ENCODE peak calls at places on chromosomes 3 and 15, in four cellular contexts. Z is H9, R is H1, M is IMR-90. X is an unnamed sample.

GRCh38 chr3:65497846-65498245 is 540.9 kb downstream of the MAGI1 start:
- DNase-seq in Z (no peak), M (no peak), R (no peak), X (peak; percentile 38)

GRCh38 chr3:159821737-159822136 is 166.9 kb upstream of the IL12A start:
- DNase-seq in M (no peak), R (no peak), Z (no peak), X (no peak)

GRCh38 chr3:138877246-138877645 is 42.5 kb upstream of the PIK3CB start:
- DNase-seq in M (no peak), Z (no peak), R (no peak), X (no peak)

GRCh38 chr15:40918146-40918798 is 10.9 kb upstream of the DLL4 start:
- DNase-seq in M (no peak), Z (no peak), R (no peak), X (no peak)

GRCh38 chr3:182784542-182784941 is 8.8 kb upstream of the ATP11B start:
- DNase-seq in Z (no peak), M (no peak), R (no peak), X (no peak)

GRCh38 chr3:12663311-12663935 is 494 bp downstream of the RAF1 start:
- DNase-seq in Z (no peak), R (no peak), M (no peak), X (no peak)

GRCh38 chr3:48514431-48515227 is 10.7 kb upstream of the SHISA5 start:
- DNase-seq in M (no peak), Z (no peak), R (no peak), X (no peak)

GRCh38 chr3:52313774-52314188 is 2.3 kb upstream of the DNAH1 start:
- DNase-seq in Z (no peak), M (peak; percentile 47), R (no peak), X (no peak)

GRCh38 chr3:23804441-23805227 is 1.1 kb upstream of the UBE2E1 start:
- DNase-seq in R (no peak), M (no peak), Z (no peak), X (no peak)

GRCh38 chr3:10471337-10471721 is 34.1 kb downstream of the ATP2B2 start:
- DNase-seq in R (no peak), M (peak; percentile 12), Z (no peak), X (peak; percentile 54)

GRCh38 chr3:123750209-123750608 is 133.9 kb downstream of the MYLK start:
- DNase-seq in R (no peak), Z (no peak), M (no peak), X (no peak)

GRCh38 chr3:123752228-123752627 is 131.9 kb downstream of the MYLK start:
- DNase-seq in R (no peak), M (no peak), Z (no peak), X (no peak)

GRCh38 chr3:123750659-123751420 is 133.3 kb downstream of the MYLK start:
- DNase-seq in Z (peak; percentile 48), M (peak; percentile 95), R (no peak), X (no peak)

GRCh38 chr3:123751478-123751877 is 132.7 kb downstream of the MYLK start:
- DNase-seq in Z (no peak), M (peak; percentile 58), R (no peak), X (no peak)

GRCh38 chr3:123749716-123750115 is 134.4 kb downstream of the MYLK start:
- DNase-seq in Z (no peak), M (peak; percentile 95), R (no peak), X (no peak)
- H2BK5ac ChIP-seq in Z (no peak overlapping the region), M (peak overlapping the region; percentile 99), R (no peak overlapping the region), X (no peak overlapping the region)

DNA sequence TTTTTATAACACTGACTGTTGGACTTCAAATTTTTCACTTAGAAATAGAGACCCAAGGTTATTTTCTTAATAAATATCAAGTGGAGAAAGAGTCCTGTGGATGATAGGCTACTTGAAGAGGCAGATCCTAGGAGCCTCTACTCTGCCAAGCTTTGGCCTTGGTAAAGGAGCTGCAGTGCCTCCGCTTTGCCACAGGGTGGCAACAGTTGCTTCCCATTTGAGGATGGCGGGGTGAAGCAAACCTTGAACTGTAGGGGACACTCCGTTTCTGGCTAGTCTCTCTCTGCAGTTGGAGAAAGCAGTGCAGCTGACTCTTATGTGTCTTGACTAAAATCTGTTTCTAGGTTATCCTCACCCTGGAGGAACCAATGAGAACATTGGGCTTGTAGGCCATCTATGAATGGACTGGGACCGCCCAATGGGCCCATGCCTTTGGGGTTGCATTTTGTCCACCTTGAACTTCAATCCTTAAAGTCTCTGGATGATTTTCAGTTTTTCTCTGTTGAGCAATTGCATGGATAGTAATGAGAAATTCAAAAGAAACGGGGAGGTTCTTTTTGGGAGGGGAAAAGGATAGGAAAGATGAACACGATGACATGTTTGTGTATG is 9.8 kb downstream of the SCG5 start:
- DNase-seq in R (no peak), M (peak; percentile 73), Z (peak; percentile 82), X (peak; percentile 26)
- H2AFZ ChIP-seq in R (peak overlapping the region; percentile 38), M (peak overlapping the region; percentile 11), Z (no peak overlapping the region), X (peak overlapping the region; percentile 27)

GRCh38 chr3:53890726-53891499 is 746 bp downstream of the SELENOK start:
- DNase-seq in M (peak; percentile 42), R (no peak), Z (no peak), X (no peak)
- H3K14ac ChIP-seq in M (peak overlapping the region; percentile 11), R (no peak overlapping the region), Z (peak overlapping the region; percentile 97), X (no peak overlapping the region)

DNA sequence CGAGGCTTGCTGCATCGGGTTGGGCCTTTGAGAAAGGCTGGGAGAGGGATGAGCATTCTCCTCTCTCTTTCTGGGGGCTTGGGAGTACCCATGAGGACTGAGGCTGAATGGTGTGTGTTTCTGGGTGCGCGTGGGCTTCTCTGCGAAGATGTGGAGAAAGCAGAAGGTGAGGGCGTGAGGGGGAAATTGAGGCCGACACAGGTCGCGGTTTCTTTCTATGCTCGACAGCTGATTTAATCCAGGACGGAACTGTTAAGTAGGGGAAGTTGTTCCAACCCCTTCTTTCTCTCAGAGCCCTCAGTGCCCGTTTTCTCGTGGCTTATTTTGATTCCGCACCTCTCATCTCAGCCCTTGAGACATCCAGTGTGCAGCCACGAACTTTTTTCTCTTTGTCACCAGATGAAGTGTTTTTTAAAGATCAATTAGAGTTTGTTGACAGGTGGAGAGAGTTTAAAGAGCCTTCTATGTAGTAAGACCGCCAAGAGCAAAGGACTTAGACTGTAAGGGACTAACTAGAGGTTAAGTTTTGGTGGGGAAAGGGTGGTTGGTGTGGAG is 711 bp downstream of the STARD9 start:
- DNase-seq in R (no peak), Z (no peak), M (no peak), X (no peak)
- H2BK5ac ChIP-seq in R (no peak overlapping the region), Z (no peak overlapping the region), M (peak overlapping the region; percentile 37), X (peak overlapping the region; percentile 95)

GRCh38 chr15:29139072-29139471 is 130.6 kb downstream of the NSMCE3 start:
- DNase-seq in Z (peak; percentile 19), M (no peak), R (no peak), X (no peak)

GRCh38 chr15:29139540-29140459 is 129.8 kb downstream of the NSMCE3 start:
- DNase-seq in M (peak; percentile 24), Z (peak; percentile 91), R (peak; percentile 54), X (peak; percentile 55)

GRCh38 chr15:29141908-29142747 is 127.5 kb downstream of the NSMCE3 start:
- DNase-seq in Z (peak; percentile 14), M (no peak), R (no peak), X (no peak)

GRCh38 chr15:29141206-29141907 is 128.3 kb downstream of the NSMCE3 start:
- DNase-seq in Z (peak; percentile 23), R (no peak), M (no peak), X (no peak)

DNA sequence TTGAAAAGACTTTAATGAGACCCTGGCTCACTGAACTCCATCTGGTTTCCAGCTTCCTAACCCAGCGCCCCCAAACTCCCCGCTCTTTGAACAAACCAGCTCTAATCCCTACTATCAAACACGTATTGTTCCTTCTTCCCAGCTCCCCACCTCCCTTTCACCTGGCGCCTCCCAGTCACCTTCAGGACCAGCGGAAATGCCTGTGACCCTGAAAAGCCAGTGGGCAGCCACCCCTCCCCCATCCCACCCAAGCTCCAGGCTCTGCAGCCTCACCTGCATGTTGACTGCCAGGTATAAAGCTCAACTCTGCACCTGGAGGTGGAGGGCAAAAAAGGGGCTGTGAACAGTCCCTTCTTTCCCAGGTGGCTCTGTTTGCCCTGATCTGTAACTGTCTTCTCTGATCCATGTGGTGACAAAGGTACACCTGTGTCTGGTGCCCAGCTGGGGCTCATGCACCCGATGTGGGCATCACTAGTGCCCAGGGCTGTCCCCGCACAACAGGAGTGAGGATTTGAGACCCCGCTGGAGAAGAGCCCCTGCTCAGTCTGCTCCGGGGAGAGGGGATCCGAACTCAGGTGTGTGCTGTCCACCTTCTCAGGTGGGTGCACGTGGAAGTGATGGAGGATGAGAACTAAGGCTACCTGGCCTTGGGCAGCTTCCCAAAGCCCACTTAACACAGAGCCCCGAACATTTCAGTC is 129.0 kb downstream of the NSMCE3 start:
- DNase-seq in M (no peak), Z (peak; percentile 47), R (no peak), X (no peak)
- H2AFZ ChIP-seq in M (no peak overlapping the region), Z (no peak overlapping the region), R (peak overlapping the region; percentile 94), X (no peak overlapping the region)

GRCh38 chr3:134228461-134228860 is 22.2 kb downstream of the RYK start:
- DNase-seq in Z (no peak), R (no peak), M (no peak), X (no peak)

GRCh38 chr3:134228035-134228434 is 22.6 kb downstream of the RYK start:
- DNase-seq in R (no peak), M (peak; percentile 68), Z (no peak), X (no peak)

GRCh38 chr3:134231131-134231530 is 19.5 kb downstream of the RYK start:
- DNase-seq in M (no peak), Z (no peak), R (no peak), X (no peak)

GRCh38 chr3:134232146-134232545 is 18.5 kb downstream of the RYK start:
- DNase-seq in M (peak; percentile 55), R (no peak), Z (no peak), X (no peak)

GRCh38 chr3:134229038-134229437 is 21.6 kb downstream of the RYK start:
- DNase-seq in R (no peak), M (no peak), Z (no peak), X (no peak)
- H3K14ac ChIP-seq in R (no peak overlapping the region), M (no peak overlapping the region), Z (no peak overlapping the region), X (no peak overlapping the region)

GRCh38 chr3:129599607-129600006 is 6.9 kb downstream of the PLXND1 start:
- DNase-seq in M (peak; percentile 82), R (peak; percentile 63), Z (peak; percentile 88), X (no peak)
- H2BK5ac ChIP-seq in M (peak overlapping the region; percentile 84), R (peak overlapping the region; percentile 97), Z (no peak overlapping the region), X (no peak overlapping the region)

DNA sequence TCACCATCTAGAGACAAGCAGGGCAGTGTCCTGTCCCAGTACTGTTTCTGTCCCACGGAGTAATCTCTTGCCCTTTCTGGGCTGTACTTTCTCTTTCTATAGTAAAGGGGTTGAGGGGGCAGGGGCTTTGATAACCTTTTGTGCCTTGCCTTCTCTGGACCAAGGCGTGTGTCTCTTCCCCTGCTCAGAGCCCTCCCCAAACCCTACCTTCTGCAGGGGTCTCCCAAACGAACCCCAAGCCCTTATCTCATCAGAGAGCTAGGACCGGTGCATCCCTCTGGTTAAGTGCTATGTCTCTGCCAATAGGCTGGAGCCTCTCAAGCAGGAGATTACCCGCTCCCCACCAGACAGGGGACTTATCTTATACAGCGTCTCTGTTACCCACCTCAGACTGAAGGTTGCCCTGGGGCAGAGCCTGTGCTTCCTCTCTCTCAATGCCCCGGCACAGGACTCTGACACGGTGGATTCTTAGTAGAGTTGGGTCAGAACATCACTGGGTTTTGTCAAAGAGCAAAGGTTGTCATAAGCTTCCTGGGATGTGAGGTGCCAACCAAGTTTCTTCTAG is 2.9 kb downstream of the PLEKHO2 start:
- DNase-seq in R (no peak), Z (peak; percentile 24), M (no peak), X (no peak)
- H2AFZ ChIP-seq in R (no peak overlapping the region), Z (no peak overlapping the region), M (no peak overlapping the region), X (no peak overlapping the region)

X was measured in neuronal stem cell.